ENCODE peak calls at places on chromosomes 2 and 18, in nine cellular contexts. R is prostate gland, U is GM12892, I is transverse colon, W is K562, C is breast epithelium, N is HCT116, Q is Panc1, O is spleen. P is an unnamed sample.

GRCh38 chr18:78918707-78919106 is 60.9 kb upstream of the SALL3 start:
- DNase-seq in R (no peak), U (no peak), I (no peak), W (no peak), C (no peak), N (no peak), Q (no peak), O (peak; percentile 46), P (no peak)

GRCh38 chr2:8310557-8311455 is 371.1 kb upstream of the ID2 start:
- DNase-seq in R (no peak), U (no peak), I (no peak), W (no peak), C (no peak), N (no peak), Q (no peak), O (no peak), P (peak; percentile 83)

GRCh38 chr2:186761814-186762213 is 68.0 kb downstream of the FAM171B start:
- DNase-seq in R (no peak), U (no peak), I (no peak), W (no peak), C (no peak), N (no peak), Q (no peak), O (no peak), P (no peak)

GRCh38 chr2:20634430-20635095 is 16.3 kb downstream of the HS1BP3 start:
- DNase-seq in R (no peak), U (no peak), I (no peak), W (no peak), C (peak; percentile 80), N (no peak), Q (no peak), O (peak; percentile 66), P (no peak)

GRCh38 chr2:210540471-210541257 is 15.7 kb upstream of the CPS1 start:
- DNase-seq in R (no peak), U (no peak), I (no peak), W (no peak), C (no peak), N (no peak), Q (no peak), O (no peak), P (no peak)

GRCh38 chr2:129281761-129282160 is 697.7 kb upstream of the RAB6C start:
- DNase-seq in R (no peak), U (no peak), I (no peak), W (no peak), C (no peak), N (no peak), Q (no peak), O (no peak), P (no peak)

GRCh38 chr2:175871331-175871730 is 130.7 kb downstream of the LNPK start:
- DNase-seq in R (no peak), U (no peak), I (no peak), W (no peak), C (no peak), N (no peak), Q (no peak), O (no peak), P (no peak)

GRCh38 chr2:241571821-241572620 is 13.5 kb downstream of the BOK start:
- DNase-seq in R (no peak), U (no peak), I (no peak), W (no peak), C (no peak), N (no peak), Q (no peak), O (peak; percentile 54), P (no peak)

GRCh38 chr2:26724004-26724750 is 31.7 kb downstream of the KCNK3 start:
- DNase-seq in R (no peak), U (no peak), I (peak; percentile 61), W (peak; percentile 82), C (peak; percentile 34), N (peak; percentile 93), Q (peak; percentile 86), O (no peak), P (no peak)

GRCh38 chr2:222939208-222939846 is 78.5 kb downstream of the ACSL3 start:
- DNase-seq in R (peak; percentile 23), U (no peak), I (peak; percentile 59), W (peak; percentile 31), C (no peak), N (peak; percentile 56), Q (peak; percentile 60), O (no peak), P (peak; percentile 73)

GRCh38 chr2:65604246-65604645 is 171.8 kb upstream of the SPRED2 start:
- DNase-seq in R (no peak), U (no peak), I (no peak), W (no peak), C (no peak), N (no peak), Q (no peak), O (no peak), P (no peak)

GRCh38 chr2:150479075-150479915 is 8.2 kb downstream of the RND3 start:
- DNase-seq in R (no peak), U (no peak), I (no peak), W (no peak), C (no peak), N (no peak), Q (no peak), O (no peak), P (no peak)

GRCh38 chr2:204849887-204850286 is 304.6 kb downstream of the PARD3B start:
- DNase-seq in R (peak; percentile 32), U (no peak), I (no peak), W (no peak), C (no peak), N (no peak), Q (no peak), O (no peak), P (no peak)

DNA sequence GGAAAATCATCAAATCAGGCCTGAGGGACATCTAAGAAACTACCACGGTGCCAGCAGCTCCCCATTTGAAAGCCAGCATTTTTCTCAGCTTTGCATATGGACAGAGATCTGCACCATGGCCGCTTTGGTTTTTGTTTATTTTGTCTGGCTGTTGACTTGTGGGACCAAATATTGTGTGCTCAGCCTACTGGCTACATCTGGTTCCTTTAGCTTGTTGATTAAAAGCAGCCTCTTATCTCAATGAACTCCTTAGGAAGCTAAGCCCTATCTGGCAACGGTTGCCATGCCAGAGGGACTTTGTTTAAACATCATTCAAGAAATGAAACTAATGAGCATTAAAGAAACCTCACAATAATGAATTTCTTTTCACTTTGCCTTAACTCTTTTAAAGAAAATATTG is 32.4 kb upstream of the CCDC150 start:
- DNase-seq in R (no peak), U (no peak), I (no peak), W (no peak), C (no peak), N (no peak), Q (no peak), O (no peak), P (no peak)
- TF ChIP-seq POLR2AphosphoS5 in R (no peak), U (no peak), I (no peak), W (no peak), C (no peak), N (no peak), Q (no peak), O (no peak), P (no peak)

GRCh38 chr2:160126315-160126714 is 63.9 kb upstream of the PLA2R1 start:
- DNase-seq in R (no peak), U (no peak), I (no peak), W (no peak), C (no peak), N (no peak), Q (no peak), O (no peak), P (no peak)

GRCh38 chr2:160126756-160127155 is 64.3 kb upstream of the PLA2R1 start:
- DNase-seq in R (no peak), U (no peak), I (no peak), W (no peak), C (no peak), N (no peak), Q (no peak), O (no peak), P (no peak)

GRCh38 chr2:160125828-160126227 is 63.4 kb upstream of the PLA2R1 start:
- DNase-seq in R (no peak), U (no peak), I (no peak), W (no peak), C (no peak), N (no peak), Q (no peak), O (no peak), P (no peak)

DNA sequence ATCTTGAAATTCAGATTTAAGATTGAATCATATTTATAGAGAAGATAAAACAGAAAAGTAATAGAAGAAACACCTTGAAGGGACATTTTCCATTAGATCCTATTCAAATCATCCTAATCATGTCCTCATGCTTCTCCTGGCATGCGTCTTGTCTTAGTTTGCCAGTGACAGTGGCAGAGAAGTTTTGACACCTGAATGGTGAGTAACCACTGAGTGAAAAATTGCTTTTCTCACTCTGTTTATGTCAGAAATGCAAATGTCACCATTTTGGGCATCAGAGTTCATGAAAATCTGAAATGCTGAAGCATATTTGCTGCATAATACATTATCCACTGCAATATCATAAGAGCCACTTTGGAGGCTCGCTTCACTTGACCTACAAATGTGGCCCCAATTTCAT is 63.0 kb upstream of the PLA2R1 start:
- DNase-seq in R (no peak), U (no peak), I (no peak), W (no peak), C (no peak), N (no peak), Q (no peak), O (no peak), P (no peak)
- TF ChIP-seq POLR2AphosphoS5 in R (no peak), U (no peak), I (no peak), W (no peak), C (no peak), N (no peak), Q (no peak), O (no peak), P (no peak)

GRCh38 chr2:218892693-218893348 is 12.2 kb downstream of the WNT10A start:
- DNase-seq in R (peak; percentile 68), U (peak; percentile 78), I (peak; percentile 86), W (peak; percentile 58), C (no peak), N (peak; percentile 56), Q (no peak), O (peak; percentile 97), P (peak; percentile 79)
- TF ChIP-seq POLR2AphosphoS5 in R (peak; percentile 40), U (peak; percentile 23), I (no peak), W (no peak), C (no peak), N (peak; percentile 88), Q (no peak), O (peak; percentile 83), P (peak; percentile 72)

GRCh38 chr18:22103664-22104031 is 65.7 kb upstream of the GATA6 start:
- DNase-seq in R (no peak), U (no peak), I (no peak), W (no peak), C (no peak), N (no peak), Q (no peak), O (no peak), P (no peak)

GRCh38 chr18:22109535-22109934 is 59.9 kb upstream of the GATA6 start:
- DNase-seq in R (no peak), U (peak; percentile 19), I (no peak), W (no peak), C (no peak), N (no peak), Q (no peak), O (no peak), P (no peak)

GRCh38 chr18:22108674-22109073 is 60.7 kb upstream of the GATA6 start:
- DNase-seq in R (no peak), U (no peak), I (no peak), W (no peak), C (no peak), N (peak; percentile 7), Q (no peak), O (no peak), P (no peak)

GRCh38 chr18:22102948-22103663 is 66.3 kb upstream of the GATA6 start:
- DNase-seq in R (no peak), U (no peak), I (no peak), W (no peak), C (no peak), N (no peak), Q (no peak), O (no peak), P (no peak)

GRCh38 chr18:22106536-22107292 is 62.7 kb upstream of the GATA6 start:
- DNase-seq in R (peak; percentile 11), U (no peak), I (no peak), W (peak; percentile 51), C (no peak), N (no peak), Q (no peak), O (no peak), P (no peak)
- TF ChIP-seq POLR2AphosphoS5 in R (no peak), U (no peak), I (no peak), W (no peak), C (no peak), N (no peak), Q (no peak), O (no peak), P (no peak)

P was measured in HL-60.